ENCODE peak calls at places on chromosomes 16 and 17, in nine cellular contexts. One of them, this sample, is unnamed.
A peak's percentile ranks its signal among the peaks of the same experiment; 100 is the strongest.

GRCh38 chr16:65909310-65910050 is 457.0 kb upstream of the CDH5 start:
- DNase-seq in GM12892: no peak
- DNase-seq in A549: no peak
- DNase-seq in body of pancreas: no peak
- DNase-seq in suprapubic skin: no peak
- DNase-seq in transverse colon: no peak
- DNase-seq in IMR-90: no peak
- DNase-seq in heart left ventricle: no peak
- DNase-seq in HCT116: no peak
- DNase-seq in this sample: no peak

GRCh38 chr16:49280022-49280741 is 1.5 kb downstream of the CBLN1 start:
- DNase-seq in GM12892: no peak
- DNase-seq in IMR-90: no peak
- DNase-seq in HCT116: no peak
- DNase-seq in body of pancreas: no peak
- DNase-seq in transverse colon: no peak
- DNase-seq in suprapubic skin: no peak
- DNase-seq in heart left ventricle: no peak
- DNase-seq in A549: no peak
- DNase-seq in this sample: no peak

GRCh38 chr16:66026211-66026610 is 340.3 kb upstream of the CDH5 start:
- DNase-seq in suprapubic skin: peak; percentile 69
- DNase-seq in IMR-90: no peak
- DNase-seq in transverse colon: no peak
- DNase-seq in GM12892: no peak
- DNase-seq in heart left ventricle: no peak
- DNase-seq in HCT116: no peak
- DNase-seq in A549: peak; percentile 5
- DNase-seq in body of pancreas: no peak
- DNase-seq in this sample: no peak

GRCh38 chr17:39208893-39209292 is 8.8 kb downstream of the RPL19 start:
- DNase-seq in A549: peak; percentile 54
- DNase-seq in heart left ventricle: no peak
- DNase-seq in GM12892: peak; percentile 68
- DNase-seq in IMR-90: no peak
- DNase-seq in transverse colon: peak; percentile 71
- DNase-seq in body of pancreas: no peak
- DNase-seq in suprapubic skin: no peak
- DNase-seq in HCT116: no peak
- DNase-seq in this sample: no peak

GRCh38 chr17:76174072-76174471 is 33.0 kb upstream of the FOXJ1 start:
- DNase-seq in suprapubic skin: no peak
- DNase-seq in body of pancreas: no peak
- DNase-seq in IMR-90: no peak
- DNase-seq in A549: no peak
- DNase-seq in heart left ventricle: no peak
- DNase-seq in HCT116: no peak
- DNase-seq in GM12892: no peak
- DNase-seq in transverse colon: no peak
- DNase-seq in this sample: no peak

GRCh38 chr17:3796110-3796821 is 4.7 kb downstream of the ITGAE start:
- DNase-seq in IMR-90: no peak
- DNase-seq in heart left ventricle: no peak
- DNase-seq in HCT116: no peak
- DNase-seq in transverse colon: peak; percentile 57
- DNase-seq in body of pancreas: no peak
- DNase-seq in GM12892: peak; percentile 70
- DNase-seq in suprapubic skin: no peak
- DNase-seq in A549: no peak
- DNase-seq in this sample: no peak

GRCh38 chr17:80498242-80498919 is 22.0 kb upstream of the NPTX1 start:
- DNase-seq in HCT116: no peak
- DNase-seq in body of pancreas: peak; percentile 40
- DNase-seq in IMR-90: peak; percentile 47
- DNase-seq in suprapubic skin: no peak
- DNase-seq in GM12892: no peak
- DNase-seq in A549: no peak
- DNase-seq in heart left ventricle: no peak
- DNase-seq in transverse colon: peak; percentile 35
- DNase-seq in this sample: no peak

GRCh38 chr17:75774471-75774987 is 9.5 kb upstream of the GALK1 start:
- DNase-seq in heart left ventricle: no peak
- DNase-seq in suprapubic skin: no peak
- DNase-seq in GM12892: no peak
- DNase-seq in body of pancreas: peak; percentile 52
- DNase-seq in transverse colon: peak; percentile 23
- DNase-seq in HCT116: no peak
- DNase-seq in IMR-90: no peak
- DNase-seq in A549: no peak
- DNase-seq in this sample: no peak

GRCh38 chr17:7940034-7940433 is 8.0 kb downstream of the CNTROB start:
- DNase-seq in HCT116: no peak
- DNase-seq in suprapubic skin: no peak
- DNase-seq in IMR-90: no peak
- DNase-seq in transverse colon: no peak
- DNase-seq in body of pancreas: no peak
- DNase-seq in A549: no peak
- DNase-seq in GM12892: no peak
- DNase-seq in heart left ventricle: no peak
- DNase-seq in this sample: no peak

GRCh38 chr17:49872776-49873377 is 25.0 kb upstream of the TAC4 start:
- DNase-seq in heart left ventricle: no peak
- DNase-seq in HCT116: no peak
- DNase-seq in suprapubic skin: no peak
- DNase-seq in IMR-90: no peak
- DNase-seq in A549: no peak
- DNase-seq in GM12892: no peak
- DNase-seq in body of pancreas: no peak
- DNase-seq in transverse colon: no peak
- DNase-seq in this sample: no peak

GRCh38 chr16:69481901-69482341 is 57.5 kb downstream of the CYB5B start:
- DNase-seq in body of pancreas: peak; percentile 65
- DNase-seq in GM12892: no peak
- DNase-seq in suprapubic skin: peak; percentile 93
- DNase-seq in A549: no peak
- DNase-seq in HCT116: no peak
- DNase-seq in IMR-90: peak; percentile 48
- DNase-seq in transverse colon: peak; percentile 31
- DNase-seq in heart left ventricle: peak; percentile 90
- DNase-seq in this sample: no peak

GRCh38 chr17:65041518-65041917 is 15.0 kb downstream of the GNA13 start:
- DNase-seq in HCT116: no peak
- DNase-seq in A549: no peak
- DNase-seq in heart left ventricle: no peak
- DNase-seq in suprapubic skin: no peak
- DNase-seq in GM12892: no peak
- DNase-seq in body of pancreas: no peak
- DNase-seq in transverse colon: no peak
- DNase-seq in IMR-90: no peak
- DNase-seq in this sample: no peak

GRCh38 chr16:30567991-30568638 is 3.4 kb downstream of the ZNF688 start:
- DNase-seq in HCT116: no peak
- DNase-seq in GM12892: peak; percentile 37
- DNase-seq in heart left ventricle: no peak
- DNase-seq in suprapubic skin: no peak
- DNase-seq in A549: peak; percentile 78
- DNase-seq in transverse colon: peak; percentile 46
- DNase-seq in IMR-90: peak; percentile 74
- DNase-seq in body of pancreas: no peak
- DNase-seq in this sample: peak; percentile 62

GRCh38 chr16:89721644-89722391 is 481 bp downstream of the ZNF276 start:
- DNase-seq in A549: peak; percentile 56
- DNase-seq in IMR-90: peak; percentile 34
- DNase-seq in GM12892: no peak
- DNase-seq in HCT116: no peak
- DNase-seq in body of pancreas: peak; percentile 52
- DNase-seq in suprapubic skin: no peak
- DNase-seq in transverse colon: peak; percentile 83
- DNase-seq in heart left ventricle: peak; percentile 76
- DNase-seq in this sample: no peak

GRCh38 chr16:48165961-48166578 is 10.3 kb upstream of the ABCC12 start:
- DNase-seq in HCT116: no peak
- DNase-seq in IMR-90: peak; percentile 17
- DNase-seq in GM12892: no peak
- DNase-seq in body of pancreas: no peak
- DNase-seq in transverse colon: no peak
- DNase-seq in heart left ventricle: no peak
- DNase-seq in suprapubic skin: no peak
- DNase-seq in A549: peak; percentile 65
- DNase-seq in this sample: no peak

GRCh38 chr17:78013683-78014467 is 55.4 kb downstream of the TNRC6C start:
- DNase-seq in suprapubic skin: no peak
- DNase-seq in heart left ventricle: peak; percentile 35
- DNase-seq in A549: peak; percentile 73
- DNase-seq in IMR-90: peak; percentile 77
- DNase-seq in body of pancreas: peak; percentile 52
- DNase-seq in GM12892: no peak
- DNase-seq in transverse colon: peak; percentile 48
- DNase-seq in HCT116: peak; percentile 54
- DNase-seq in this sample: peak; percentile 9

GRCh38 chr16:75262104-75262799 is 10.8 kb upstream of the BCAR1 start:
- DNase-seq in heart left ventricle: peak; percentile 45
- DNase-seq in IMR-90: no peak
- DNase-seq in body of pancreas: peak; percentile 61
- DNase-seq in HCT116: no peak
- DNase-seq in suprapubic skin: no peak
- DNase-seq in A549: no peak
- DNase-seq in GM12892: no peak
- DNase-seq in transverse colon: peak; percentile 77
- DNase-seq in this sample: no peak
- TF ChIP-seq POLR2A in heart left ventricle: no peak
- TF ChIP-seq POLR2A in IMR-90: no peak
- TF ChIP-seq POLR2A in body of pancreas: no peak
- TF ChIP-seq POLR2A in HCT116: no peak
- TF ChIP-seq POLR2A in suprapubic skin: no peak
- TF ChIP-seq POLR2A in A549: no peak
- TF ChIP-seq POLR2A in GM12892: no peak
- TF ChIP-seq POLR2A in transverse colon: no peak
- TF ChIP-seq POLR2A in this sample: no peak

DNA sequence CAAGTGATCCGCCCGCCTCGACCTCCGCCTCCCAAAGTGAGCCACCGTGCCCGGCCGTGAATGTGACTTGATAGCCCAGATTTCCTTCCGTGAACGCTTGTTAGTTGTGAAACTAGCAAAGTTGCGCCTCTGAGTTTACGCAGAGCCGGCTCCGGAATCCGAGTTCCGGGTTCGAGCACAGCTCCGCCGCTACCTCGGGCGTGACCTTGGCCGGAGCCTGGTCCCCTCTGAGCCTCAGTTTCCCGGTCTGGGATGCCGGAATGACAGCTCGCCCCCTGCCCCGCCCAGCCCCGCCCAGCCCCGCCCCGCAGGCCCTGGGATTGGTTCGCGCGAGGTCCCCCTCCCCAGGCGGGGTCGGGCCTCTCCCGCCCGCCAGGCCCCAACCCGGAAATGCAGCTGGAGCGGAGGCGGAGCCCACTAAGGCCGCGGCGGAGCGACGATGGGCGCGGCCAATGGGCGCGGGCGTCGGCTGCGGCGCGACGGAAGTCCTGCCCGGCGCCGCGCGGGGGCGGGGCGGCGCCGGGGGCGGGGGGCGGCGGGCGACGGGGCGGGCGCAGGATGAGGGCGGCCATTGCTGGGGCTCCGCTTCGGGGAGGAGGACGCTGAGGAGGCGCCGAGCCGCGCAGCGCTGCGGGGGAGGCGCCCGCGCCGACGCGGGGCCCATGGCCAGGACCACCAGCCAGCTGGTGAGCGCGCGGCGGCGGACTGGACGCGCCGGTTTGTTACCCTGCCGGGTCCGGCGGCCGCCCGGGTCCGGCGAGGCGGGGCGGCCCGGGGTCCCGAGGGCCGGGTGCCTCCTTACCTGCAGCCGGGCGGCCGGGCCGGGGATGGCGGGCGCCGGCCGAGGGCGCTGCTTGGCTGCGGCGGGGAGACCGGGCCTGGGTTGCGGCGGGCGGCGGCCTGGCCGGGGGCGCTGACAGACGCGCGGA is at the start of gene PDPK1:
- DNase-seq in GM12892: peak; percentile 91
- DNase-seq in body of pancreas: peak; percentile 94
- DNase-seq in suprapubic skin: peak; percentile 96
- DNase-seq in transverse colon: peak; percentile 95
- DNase-seq in heart left ventricle: peak; percentile 96
- DNase-seq in A549: peak; percentile 95
- DNase-seq in HCT116: peak; percentile 84
- DNase-seq in IMR-90: peak; percentile 92
- DNase-seq in this sample: peak; percentile 81
- TF ChIP-seq POLR2A in GM12892: peak; percentile 74
- TF ChIP-seq POLR2A in body of pancreas: peak; percentile 50
- TF ChIP-seq POLR2A in suprapubic skin: peak; percentile 48
- TF ChIP-seq POLR2A in transverse colon: peak; percentile 67
- TF ChIP-seq POLR2A in heart left ventricle: no peak
- TF ChIP-seq POLR2A in A549: peak; percentile 54
- TF ChIP-seq POLR2A in HCT116: no peak
- TF ChIP-seq POLR2A in IMR-90: peak; percentile 73
- TF ChIP-seq POLR2A in this sample: peak; percentile 67

GRCh38 chr17:32481193-32481592 is 5.6 kb upstream of the CDK5R1 start:
- DNase-seq in HCT116: no peak
- DNase-seq in body of pancreas: no peak
- DNase-seq in transverse colon: no peak
- DNase-seq in A549: no peak
- DNase-seq in suprapubic skin: no peak
- DNase-seq in IMR-90: no peak
- DNase-seq in GM12892: no peak
- DNase-seq in heart left ventricle: no peak
- DNase-seq in this sample: no peak

GRCh38 chr17:32483451-32484019 is 3.3 kb upstream of the CDK5R1 start:
- DNase-seq in heart left ventricle: peak; percentile 81
- DNase-seq in transverse colon: no peak
- DNase-seq in GM12892: no peak
- DNase-seq in body of pancreas: peak; percentile 69
- DNase-seq in suprapubic skin: peak; percentile 79
- DNase-seq in A549: peak; percentile 70
- DNase-seq in HCT116: no peak
- DNase-seq in IMR-90: peak; percentile 61
- DNase-seq in this sample: peak; percentile 73

GRCh38 chr17:32484628-32485027 is 2.2 kb upstream of the CDK5R1 start:
- DNase-seq in GM12892: no peak
- DNase-seq in A549: no peak
- DNase-seq in heart left ventricle: no peak
- DNase-seq in body of pancreas: no peak
- DNase-seq in HCT116: no peak
- DNase-seq in IMR-90: no peak
- DNase-seq in suprapubic skin: no peak
- DNase-seq in transverse colon: no peak
- DNase-seq in this sample: no peak

GRCh38 chr17:32484041-32484461 is 2.7 kb upstream of the CDK5R1 start:
- DNase-seq in GM12892: no peak
- DNase-seq in A549: no peak
- DNase-seq in transverse colon: no peak
- DNase-seq in body of pancreas: no peak
- DNase-seq in HCT116: no peak
- DNase-seq in heart left ventricle: no peak
- DNase-seq in IMR-90: no peak
- DNase-seq in suprapubic skin: peak; percentile 57
- DNase-seq in this sample: no peak

GRCh38 chr17:32482568-32483320 is 4.0 kb upstream of the CDK5R1 start:
- DNase-seq in heart left ventricle: no peak
- DNase-seq in body of pancreas: no peak
- DNase-seq in transverse colon: no peak
- DNase-seq in HCT116: no peak
- DNase-seq in GM12892: no peak
- DNase-seq in IMR-90: peak; percentile 33
- DNase-seq in A549: no peak
- DNase-seq in suprapubic skin: no peak
- DNase-seq in this sample: no peak
- TF ChIP-seq POLR2A in heart left ventricle: no peak
- TF ChIP-seq POLR2A in body of pancreas: no peak
- TF ChIP-seq POLR2A in transverse colon: no peak
- TF ChIP-seq POLR2A in HCT116: no peak
- TF ChIP-seq POLR2A in GM12892: no peak
- TF ChIP-seq POLR2A in IMR-90: no peak
- TF ChIP-seq POLR2A in A549: no peak
- TF ChIP-seq POLR2A in suprapubic skin: no peak
- TF ChIP-seq POLR2A in this sample: no peak

GRCh38 chr17:19014628-19015215 is 10.2 kb upstream of the FAM83G start:
- DNase-seq in IMR-90: no peak
- DNase-seq in transverse colon: no peak
- DNase-seq in body of pancreas: no peak
- DNase-seq in GM12892: no peak
- DNase-seq in heart left ventricle: peak; percentile 22
- DNase-seq in suprapubic skin: no peak
- DNase-seq in HCT116: no peak
- DNase-seq in A549: no peak
- DNase-seq in this sample: no peak
- TF ChIP-seq POLR2A in IMR-90: no peak
- TF ChIP-seq POLR2A in transverse colon: no peak
- TF ChIP-seq POLR2A in body of pancreas: no peak
- TF ChIP-seq POLR2A in GM12892: no peak
- TF ChIP-seq POLR2A in heart left ventricle: no peak
- TF ChIP-seq POLR2A in suprapubic skin: no peak
- TF ChIP-seq POLR2A in HCT116: no peak
- TF ChIP-seq POLR2A in A549: no peak
- TF ChIP-seq POLR2A in this sample: no peak